ENCODE peak calls at places on chromosome 14, in eight cellular contexts. One of them, this sample, is unnamed.

GRCh38 chr14:71890541-71890940 is 41.7 kb upstream of the RGS6 start:
- DNase-seq in GM23248: peak; percentile 30
- DNase-seq in neuronal stem cell: no peak
- DNase-seq in K562: no peak
- DNase-seq in PC-3: no peak
- DNase-seq in GM23338: no peak
- DNase-seq in A549: no peak
- DNase-seq in mammary epithelial cell: no peak
- DNase-seq in this sample: no peak

GRCh38 chr14:72616811-72617210 is 277.1 kb downstream of the DPF3 start:
- DNase-seq in GM23248: no peak
- DNase-seq in neuronal stem cell: no peak
- DNase-seq in K562: no peak
- DNase-seq in PC-3: no peak
- DNase-seq in GM23338: no peak
- DNase-seq in A549: no peak
- DNase-seq in mammary epithelial cell: no peak
- DNase-seq in this sample: no peak

GRCh38 chr14:79614443-79614842 is 596.9 kb downstream of the DIO2 start:
- DNase-seq in GM23248: no peak
- DNase-seq in neuronal stem cell: no peak
- DNase-seq in K562: no peak
- DNase-seq in PC-3: no peak
- DNase-seq in GM23338: no peak
- DNase-seq in A549: no peak
- DNase-seq in mammary epithelial cell: no peak
- DNase-seq in this sample: no peak

GRCh38 chr14:68140801-68141200 is 321.2 kb downstream of the RAD51B start:
- DNase-seq in GM23248: no peak
- DNase-seq in neuronal stem cell: no peak
- DNase-seq in K562: no peak
- DNase-seq in PC-3: no peak
- DNase-seq in GM23338: no peak
- DNase-seq in A549: no peak
- DNase-seq in mammary epithelial cell: no peak
- DNase-seq in this sample: no peak

GRCh38 chr14:61710853-61711817 is 15.8 kb downstream of the HIF1A start:
- DNase-seq in GM23248: peak; percentile 39
- DNase-seq in neuronal stem cell: no peak
- DNase-seq in K562: no peak
- DNase-seq in PC-3: peak; percentile 82
- DNase-seq in GM23338: no peak
- DNase-seq in A549: no peak
- DNase-seq in mammary epithelial cell: no peak
- DNase-seq in this sample: peak; percentile 46

GRCh38 chr14:94644102-94644535 is 31.9 kb downstream of the SERPINA3 start:
- DNase-seq in GM23248: no peak
- DNase-seq in neuronal stem cell: no peak
- DNase-seq in K562: no peak
- DNase-seq in PC-3: no peak
- DNase-seq in GM23338: no peak
- DNase-seq in A549: no peak
- DNase-seq in mammary epithelial cell: no peak
- DNase-seq in this sample: no peak

GRCh38 chr14:94581127-94581999 is at the start of gene SERPINA5:
- DNase-seq in GM23248: peak; percentile 11
- DNase-seq in neuronal stem cell: no peak
- DNase-seq in K562: peak; percentile 52
- DNase-seq in PC-3: peak; percentile 2
- DNase-seq in GM23338: peak; percentile 46
- DNase-seq in A549: no peak
- DNase-seq in mammary epithelial cell: peak; percentile 7
- DNase-seq in this sample: no peak

GRCh38 chr14:77804592-77804991 is 4.7 kb downstream of the ADCK1 start:
- DNase-seq in GM23248: peak; percentile 36
- DNase-seq in neuronal stem cell: no peak
- DNase-seq in K562: peak; percentile 27
- DNase-seq in PC-3: peak; percentile 82
- DNase-seq in GM23338: peak; percentile 84
- DNase-seq in A549: peak; percentile 19
- DNase-seq in mammary epithelial cell: peak; percentile 15
- DNase-seq in this sample: peak; percentile 54

GRCh38 chr14:78202976-78203375 is 32.8 kb downstream of the NRXN3 start:
- DNase-seq in GM23248: no peak
- DNase-seq in neuronal stem cell: no peak
- DNase-seq in K562: no peak
- DNase-seq in PC-3: peak; percentile 1
- DNase-seq in GM23338: no peak
- DNase-seq in A549: no peak
- DNase-seq in mammary epithelial cell: peak; percentile 16
- DNase-seq in this sample: no peak

GRCh38 chr14:96255501-96256366 is at the start of gene BDKRB1:
- DNase-seq in GM23248: peak; percentile 93
- DNase-seq in neuronal stem cell: no peak
- DNase-seq in K562: no peak
- DNase-seq in PC-3: peak; percentile 29
- DNase-seq in GM23338: no peak
- DNase-seq in A549: no peak
- DNase-seq in mammary epithelial cell: peak; percentile 56
- DNase-seq in this sample: no peak

GRCh38 chr14:101953151-101953550 is 11.2 kb upstream of the DYNC1H1 start:
- DNase-seq in GM23248: no peak
- DNase-seq in neuronal stem cell: no peak
- DNase-seq in K562: no peak
- DNase-seq in PC-3: no peak
- DNase-seq in GM23338: no peak
- DNase-seq in A549: no peak
- DNase-seq in mammary epithelial cell: no peak
- DNase-seq in this sample: no peak

GRCh38 chr14:67396381-67396965 is 15.5 kb downstream of the PLEK2 start:
- DNase-seq in GM23248: peak; percentile 25
- DNase-seq in neuronal stem cell: no peak
- DNase-seq in K562: no peak
- DNase-seq in PC-3: no peak
- DNase-seq in GM23338: peak; percentile 19
- DNase-seq in A549: no peak
- DNase-seq in mammary epithelial cell: no peak
- DNase-seq in this sample: no peak

GRCh38 chr14:92651793-92652382 is 96.5 kb downstream of the LGMN start:
- DNase-seq in GM23248: no peak
- DNase-seq in neuronal stem cell: no peak
- DNase-seq in K562: no peak
- DNase-seq in PC-3: no peak
- DNase-seq in GM23338: no peak
- DNase-seq in A549: no peak
- DNase-seq in mammary epithelial cell: no peak
- DNase-seq in this sample: no peak

GRCh38 chr14:73058923-73059311 is 583 bp downstream of the RBM25 start:
- DNase-seq in GM23248: peak; percentile 67
- DNase-seq in neuronal stem cell: no peak
- DNase-seq in K562: no peak
- DNase-seq in PC-3: peak; percentile 45
- DNase-seq in GM23338: peak; percentile 62
- DNase-seq in A549: peak; percentile 47
- DNase-seq in mammary epithelial cell: peak; percentile 40
- DNase-seq in this sample: peak; percentile 31

GRCh38 chr14:21385170-21385904 is 1.5 kb upstream of the SUPT16H start:
- DNase-seq in GM23248: no peak
- DNase-seq in neuronal stem cell: no peak
- DNase-seq in K562: no peak
- DNase-seq in PC-3: no peak
- DNase-seq in GM23338: no peak
- DNase-seq in A549: no peak
- DNase-seq in mammary epithelial cell: no peak
- DNase-seq in this sample: peak; percentile 65

GRCh38 chr14:103519837-103520212 is 2.8 kb downstream of the CKB start:
- DNase-seq in GM23248: peak; percentile 53
- DNase-seq in neuronal stem cell: no peak
- DNase-seq in K562: no peak
- DNase-seq in PC-3: no peak
- DNase-seq in GM23338: no peak
- DNase-seq in A549: no peak
- DNase-seq in mammary epithelial cell: no peak
- DNase-seq in this sample: no peak

GRCh38 chr14:72616294-72616693 is 277.6 kb downstream of the DPF3 start:
- DNase-seq in GM23248: no peak
- DNase-seq in neuronal stem cell: no peak
- DNase-seq in K562: no peak
- DNase-seq in PC-3: no peak
- DNase-seq in GM23338: no peak
- DNase-seq in A549: no peak
- DNase-seq in mammary epithelial cell: no peak
- DNase-seq in this sample: no peak

GRCh38 chr14:71555654-71556559 is 376.3 kb upstream of the RGS6 start:
- DNase-seq in GM23248: peak; percentile 36
- DNase-seq in neuronal stem cell: no peak
- DNase-seq in K562: no peak
- DNase-seq in PC-3: no peak
- DNase-seq in GM23338: no peak
- DNase-seq in A549: no peak
- DNase-seq in mammary epithelial cell: peak; percentile 66
- DNase-seq in this sample: peak; percentile 93

GRCh38 chr14:91649930-91650329 is 82.0 kb downstream of the CATSPERB start:
- DNase-seq in GM23248: peak; percentile 73
- DNase-seq in neuronal stem cell: no peak
- DNase-seq in K562: no peak
- DNase-seq in PC-3: peak; percentile 64
- DNase-seq in GM23338: peak; percentile 51
- DNase-seq in A549: peak; percentile 43
- DNase-seq in mammary epithelial cell: peak; percentile 27
- DNase-seq in this sample: peak; percentile 37

DNA sequence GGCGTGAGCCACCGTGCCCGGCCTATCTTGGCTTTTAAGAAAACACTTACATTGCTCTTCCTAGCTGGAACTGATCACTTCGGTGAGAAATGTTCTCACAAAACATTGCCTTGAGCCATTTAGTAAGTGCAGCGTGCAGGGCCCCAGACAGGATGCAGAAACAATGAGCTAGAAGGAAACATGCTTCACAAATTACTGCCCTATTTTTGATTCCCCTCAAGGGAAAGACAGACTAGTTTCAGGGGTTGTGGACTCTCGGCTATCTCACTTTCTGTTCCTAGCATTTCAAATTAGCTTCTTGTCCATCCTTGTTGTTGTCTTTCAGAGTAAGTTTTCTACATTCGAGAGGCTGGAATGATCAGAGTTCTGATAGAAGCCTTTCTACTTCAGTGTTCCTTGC is 21.6 kb downstream of the TGFB3 start:
- DNase-seq in GM23248: no peak
- DNase-seq in neuronal stem cell: no peak
- DNase-seq in K562: no peak
- DNase-seq in PC-3: no peak
- DNase-seq in GM23338: no peak
- DNase-seq in A549: no peak
- DNase-seq in mammary epithelial cell: no peak
- DNase-seq in this sample: peak; percentile 85
- H3K4me2 ChIP-seq in GM23248: no peak overlapping the region
- H3K4me2 ChIP-seq in neuronal stem cell: no peak overlapping the region
- H3K4me2 ChIP-seq in K562: no peak overlapping the region
- H3K4me2 ChIP-seq in PC-3: no peak overlapping the region
- H3K4me2 ChIP-seq in GM23338: no peak overlapping the region
- H3K4me2 ChIP-seq in A549: no peak overlapping the region
- H3K4me2 ChIP-seq in mammary epithelial cell: no peak overlapping the region
- H3K4me2 ChIP-seq in this sample: peak overlapping the region; percentile 73

GRCh38 chr14:64411001-64411400 is 22.8 kb downstream of the MTHFD1 start:
- DNase-seq in GM23248: no peak
- DNase-seq in neuronal stem cell: no peak
- DNase-seq in K562: no peak
- DNase-seq in PC-3: no peak
- DNase-seq in GM23338: no peak
- DNase-seq in A549: no peak
- DNase-seq in mammary epithelial cell: no peak
- DNase-seq in this sample: no peak

GRCh38 chr14:64407329-64407728 is 19.2 kb downstream of the MTHFD1 start:
- DNase-seq in GM23248: no peak
- DNase-seq in neuronal stem cell: no peak
- DNase-seq in K562: no peak
- DNase-seq in PC-3: no peak
- DNase-seq in GM23338: no peak
- DNase-seq in A549: no peak
- DNase-seq in mammary epithelial cell: peak; percentile 29
- DNase-seq in this sample: no peak

GRCh38 chr14:64412237-64412636 is 24.1 kb downstream of the MTHFD1 start:
- DNase-seq in GM23248: no peak
- DNase-seq in neuronal stem cell: no peak
- DNase-seq in K562: no peak
- DNase-seq in PC-3: no peak
- DNase-seq in GM23338: no peak
- DNase-seq in A549: no peak
- DNase-seq in mammary epithelial cell: no peak
- DNase-seq in this sample: no peak

GRCh38 chr14:64410084-64410774 is 22.1 kb downstream of the MTHFD1 start:
- DNase-seq in GM23248: peak; percentile 53
- DNase-seq in neuronal stem cell: no peak
- DNase-seq in K562: no peak
- DNase-seq in PC-3: peak; percentile 21
- DNase-seq in GM23338: peak; percentile 55
- DNase-seq in A549: no peak
- DNase-seq in mammary epithelial cell: peak; percentile 79
- DNase-seq in this sample: no peak

GRCh38 chr14:64409509-64409908 is 21.4 kb downstream of the MTHFD1 start:
- DNase-seq in GM23248: no peak
- DNase-seq in neuronal stem cell: no peak
- DNase-seq in K562: no peak
- DNase-seq in PC-3: no peak
- DNase-seq in GM23338: no peak
- DNase-seq in A549: no peak
- DNase-seq in mammary epithelial cell: no peak
- DNase-seq in this sample: no peak
- H3K4me3 ChIP-seq in GM23248: no peak overlapping the region
- H3K4me3 ChIP-seq in neuronal stem cell: no peak overlapping the region
- H3K4me3 ChIP-seq in K562: no peak overlapping the region
- H3K4me3 ChIP-seq in PC-3: no peak overlapping the region
- H3K4me3 ChIP-seq in GM23338: no peak overlapping the region
- H3K4me3 ChIP-seq in A549: no peak overlapping the region
- H3K4me3 ChIP-seq in mammary epithelial cell: no peak overlapping the region
- H3K4me3 ChIP-seq in this sample: no peak overlapping the region

GRCh38 chr14:37018571-37019240 is 153.7 kb downstream of the SLC25A21 start:
- DNase-seq in GM23248: no peak
- DNase-seq in neuronal stem cell: no peak
- DNase-seq in K562: no peak
- DNase-seq in PC-3: no peak
- DNase-seq in GM23338: no peak
- DNase-seq in A549: no peak
- DNase-seq in mammary epithelial cell: no peak
- DNase-seq in this sample: no peak
- H3K4me2 ChIP-seq in GM23248: no peak overlapping the region
- H3K4me2 ChIP-seq in neuronal stem cell: no peak overlapping the region
- H3K4me2 ChIP-seq in K562: no peak overlapping the region
- H3K4me2 ChIP-seq in PC-3: no peak overlapping the region
- H3K4me2 ChIP-seq in GM23338: no peak overlapping the region
- H3K4me2 ChIP-seq in A549: no peak overlapping the region
- H3K4me2 ChIP-seq in mammary epithelial cell: no peak overlapping the region
- H3K4me2 ChIP-seq in this sample: no peak overlapping the region

GRCh38 chr14:97618917-97619690 is 821.9 kb downstream of the VRK1 start:
- DNase-seq in GM23248: no peak
- DNase-seq in neuronal stem cell: no peak
- DNase-seq in K562: no peak
- DNase-seq in PC-3: no peak
- DNase-seq in GM23338: no peak
- DNase-seq in A549: no peak
- DNase-seq in mammary epithelial cell: no peak
- DNase-seq in this sample: no peak

GRCh38 chr14:97620071-97620470 is 822.9 kb downstream of the VRK1 start:
- DNase-seq in GM23248: no peak
- DNase-seq in neuronal stem cell: no peak
- DNase-seq in K562: no peak
- DNase-seq in PC-3: no peak
- DNase-seq in GM23338: no peak
- DNase-seq in A549: no peak
- DNase-seq in mammary epithelial cell: no peak
- DNase-seq in this sample: no peak

GRCh38 chr14:97618401-97618800 is 821.2 kb downstream of the VRK1 start:
- DNase-seq in GM23248: no peak
- DNase-seq in neuronal stem cell: no peak
- DNase-seq in K562: no peak
- DNase-seq in PC-3: no peak
- DNase-seq in GM23338: no peak
- DNase-seq in A549: no peak
- DNase-seq in mammary epithelial cell: no peak
- DNase-seq in this sample: no peak
- H3K4me3 ChIP-seq in GM23248: no peak overlapping the region
- H3K4me3 ChIP-seq in neuronal stem cell: no peak overlapping the region
- H3K4me3 ChIP-seq in K562: no peak overlapping the region
- H3K4me3 ChIP-seq in PC-3: no peak overlapping the region
- H3K4me3 ChIP-seq in GM23338: no peak overlapping the region
- H3K4me3 ChIP-seq in A549: no peak overlapping the region
- H3K4me3 ChIP-seq in mammary epithelial cell: no peak overlapping the region
- H3K4me3 ChIP-seq in this sample: no peak overlapping the region